ENCODE peak calls at places on chromosomes 3 and 15, in six cellular contexts. I, M, G, D, Q and W are unnamed samples.

GRCh38 chr3:50333744-50334328 is 5.8 kb upstream of the TUSC2 start:
- DNase-seq in I (no peak), M (no peak), G (no peak), D (peak), Q (peak), W (no peak)

GRCh38 chr3:189632238-189632637 is 1.0 kb downstream of the TP63 start:
- DNase-seq in I (no peak), M (no peak), G (no peak), D (no peak), Q (no peak), W (no peak)

GRCh38 chr15:98433856-98434255 is 214.5 kb upstream of the IGF1R start:
- DNase-seq in I (no peak), M (no peak), G (no peak), D (no peak), Q (no peak), W (no peak)

GRCh38 chr3:7484636-7485035 is 623.7 kb downstream of the GRM7 start:
- DNase-seq in I (no peak), M (peak), G (no peak), D (no peak), Q (peak), W (no peak)

GRCh38 chr15:70164910-70165791 is 67.4 kb upstream of the TLE3 start:
- DNase-seq in I (no peak), M (no peak), G (no peak), D (no peak), Q (no peak), W (no peak)

GRCh38 chr15:48084759-48085420 is 35.9 kb upstream of the SLC24A5 start:
- DNase-seq in I (no peak), M (peak), G (peak), D (no peak), Q (peak), W (no peak)

GRCh38 chr15:63019539-63020109 is 22.9 kb upstream of the TPM1 start:
- DNase-seq in I (no peak), M (peak), G (no peak), D (peak), Q (peak), W (no peak)

GRCh38 chr15:30872341-30872748 is 31.4 kb upstream of the FAN1 start:
- DNase-seq in I (no peak), M (no peak), G (no peak), D (no peak), Q (no peak), W (no peak)

GRCh38 chr3:64262574-64263114 is 37.4 kb upstream of the PRICKLE2 start:
- DNase-seq in I (no peak), M (no peak), G (no peak), D (no peak), Q (no peak), W (no peak)

GRCh38 chr15:39404767-39405173 is 176.1 kb upstream of the THBS1 start:
- DNase-seq in I (no peak), M (peak), G (no peak), D (no peak), Q (peak), W (no peak)

GRCh38 chr3:71006810-71007785 is 576.4 kb downstream of the FOXP1 start:
- DNase-seq in I (no peak), M (no peak), G (no peak), D (no peak), Q (peak), W (no peak)
- TF ChIP-seq CTCF in I (peak), M (peak), G (peak), D (peak), Q (no peak), W (peak)

GRCh38 chr3:86840814-86841213 is 150.1 kb downstream of the VGLL3 start:
- DNase-seq in I (no peak), M (no peak), G (no peak), D (no peak), Q (no peak), W (no peak)

GRCh38 chr3:86838927-86839326 is 152.0 kb downstream of the VGLL3 start:
- DNase-seq in I (no peak), M (no peak), G (no peak), D (no peak), Q (no peak), W (no peak)

DNA sequence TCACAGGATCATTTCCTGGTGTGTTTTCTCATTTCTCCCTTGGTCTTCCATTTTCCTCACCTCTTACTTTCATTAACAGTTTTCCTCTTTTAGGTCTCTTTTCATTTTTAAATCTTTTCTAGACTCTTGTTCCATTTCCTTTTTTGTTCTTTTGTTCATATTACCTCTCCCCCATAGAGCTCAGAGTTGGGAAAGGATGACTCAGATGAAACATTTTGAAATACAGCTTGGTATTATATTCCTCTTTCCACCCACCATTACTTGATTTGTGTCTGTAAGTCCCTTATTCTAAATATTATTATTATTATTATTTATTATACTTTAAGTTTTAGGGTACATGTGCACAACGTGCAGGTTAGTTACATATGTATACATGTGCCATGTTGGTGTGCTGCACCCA is 153.1 kb downstream of the VGLL3 start:
- DNase-seq in I (no peak), M (no peak), G (no peak), D (no peak), Q (peak), W (no peak)
- TF ChIP-seq CTCF in I (no peak), M (no peak), G (no peak), D (no peak), Q (no peak), W (no peak)

DNA sequence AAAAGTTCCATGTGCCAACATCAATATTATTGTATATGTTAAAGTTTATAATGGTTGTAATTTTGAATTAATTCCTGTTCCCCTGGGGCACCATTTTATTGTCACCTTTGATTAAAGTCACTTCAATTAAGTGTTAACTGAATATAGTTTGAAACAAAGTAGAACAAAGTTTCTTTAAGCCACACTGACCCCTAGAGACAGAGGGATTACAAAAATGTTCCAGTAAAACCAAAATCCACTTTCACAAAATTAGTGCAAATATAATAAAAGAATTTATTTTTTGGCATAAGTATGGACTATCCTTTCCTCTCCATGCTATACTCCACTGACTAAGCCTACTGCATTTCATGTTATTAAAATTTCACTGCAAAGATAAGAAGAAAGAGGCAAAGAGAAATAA is 123.9 kb downstream of the ZMAT3 start:
- DNase-seq in I (no peak), M (no peak), G (no peak), D (no peak), Q (no peak), W (no peak)
- TF ChIP-seq CTCF in I (no peak), M (no peak), G (no peak), D (no peak), Q (no peak), W (no peak)

DNA sequence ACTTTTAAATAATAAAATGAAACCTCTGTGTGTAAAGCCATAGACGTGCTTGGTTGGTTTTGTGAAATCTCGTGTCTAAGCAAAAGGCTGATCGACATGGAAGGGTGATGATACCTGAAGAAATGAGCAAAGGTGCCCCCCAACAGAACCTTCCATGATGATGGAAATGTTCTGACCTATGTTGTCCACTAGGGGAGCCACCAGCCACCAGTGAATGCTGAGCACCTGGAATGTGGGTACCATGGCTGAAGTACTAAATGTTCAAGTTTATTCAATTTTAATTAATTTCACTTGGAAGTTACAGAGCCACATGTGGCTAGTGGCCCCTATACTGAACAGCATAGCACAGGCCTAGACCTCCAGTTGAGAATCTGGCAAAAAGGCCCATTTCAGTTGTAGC is 158.8 kb downstream of the POLR2M start:
- DNase-seq in I (no peak), M (no peak), G (no peak), D (no peak), Q (no peak), W (no peak)
- TF ChIP-seq CTCF in I (peak), M (peak), G (peak), D (peak), Q (peak), W (no peak)

GRCh38 chr3:16377847-16378302 is 112.9 kb downstream of the OXNAD1 start:
- DNase-seq in I (no peak), M (no peak), G (no peak), D (no peak), Q (no peak), W (no peak)
- TF ChIP-seq CTCF in I (no peak), M (no peak), G (no peak), D (no peak), Q (no peak), W (no peak)